ENCODE peak calls at places on chromosomes 4 and X, in four cellular contexts. K is cortex of kidney, J is breast epithelium, U is endothelial cell of umbilical vein. D is an unnamed sample.

GRCh38 chr4:156889616-156890594 is 81.7 kb downstream of the PDGFC start:
- DNase-seq in K (no peak), J (no peak), U (no peak), D (peak; percentile 14)

GRCh38 chr4:40316782-40317635 is 18.1 kb upstream of the CHRNA9 start:
- DNase-seq in K (no peak), J (peak; percentile 28), U (peak; percentile 95), D (peak; percentile 42)

GRCh38 chr4:174198396-174199179 is 84.9 kb downstream of the FBXO8 start:
- DNase-seq in K (no peak), J (no peak), U (peak; percentile 56), D (no peak)

GRCh38 chr4:86243750-86244149 is 116.1 kb downstream of the MAPK10 start:
- DNase-seq in K (no peak), J (no peak), U (no peak), D (no peak)

GRCh38 chrX:63503541-63503940 is 152.4 kb upstream of the SPIN4 start:
- DNase-seq in K (no peak), J (no peak), U (peak; percentile 1), D (no peak)

GRCh38 chrX:68196939-68197791 is 236.1 kb downstream of the OPHN1 start:
- DNase-seq in K (no peak), J (peak; percentile 18), U (peak; percentile 53), D (no peak)

GRCh38 chrX:36909584-36909983 is 98.6 kb upstream of the FAM47C start:
- DNase-seq in K (no peak), J (no peak), U (no peak), D (no peak)

GRCh38 chr4:138158746-138159297 is 83.3 kb downstream of the SLC7A11 start:
- DNase-seq in K (no peak), J (no peak), U (peak; percentile 43), D (no peak)

GRCh38 chr4:87093443-87094123 is 126.8 kb downstream of the KLHL8 start:
- DNase-seq in K (no peak), J (no peak), U (peak; percentile 70), D (peak; percentile 28)

GRCh38 chrX:96098471-96098870 is 586.2 kb upstream of the DIAPH2 start:
- DNase-seq in K (no peak), J (no peak), U (no peak), D (no peak)

GRCh38 chr4:114600066-114600552 is 1.5 kb downstream of the UGT8 start:
- DNase-seq in K (no peak), J (no peak), U (no peak), D (no peak)

GRCh38 chrX:115690554-115691216 is 129.7 kb downstream of the PLS3 start:
- DNase-seq in K (no peak), J (peak; percentile 24), U (peak; percentile 85), D (peak; percentile 15)

GRCh38 chr4:24024157-24024556 is 134.3 kb upstream of the PPARGC1A start:
- DNase-seq in K (no peak), J (no peak), U (no peak), D (no peak)

GRCh38 chrX:43644124-43644701 is 11.9 kb upstream of the MAOA start:
- DNase-seq in K (no peak), J (no peak), U (no peak), D (no peak)

GRCh38 chrX:54044877-54045328 is 630 bp upstream of the PHF8 start:
- DNase-seq in K (no peak), J (no peak), U (no peak), D (no peak)

GRCh38 chr4:145739840-145740239 is 59.9 kb downstream of the C4orf51 start:
- DNase-seq in K (no peak), J (no peak), U (no peak), D (no peak)